ENCODE peak calls at places on chromosomes 6 and 20, in four cellular contexts. D is A172, E is neural crest cell, L is NCI-H510A treated with DMSO at 0.1 percent for 48 hours. M is an unnamed sample.

GRCh38 chr20:47066484-47067270 is 172.0 kb downstream of the EYA2 start:
- DNase-seq in D (no peak), E (no peak), L (no peak), M (no peak)

GRCh38 chr6:92887871-92888270 is 531.5 kb downstream of the EPHA7 start:
- DNase-seq in D (no peak), L (no peak), E (no peak), M (no peak)

GRCh38 chr20:51529027-51529749 is 13.3 kb downstream of the NFATC2 start:
- DNase-seq in L (no peak), D (peak; percentile 30), E (no peak), M (peak; percentile 13)

GRCh38 chr6:130577178-130577919 is 211.5 kb downstream of the TMEM200A start:
- DNase-seq in L (no peak), E (no peak), D (no peak), M (no peak)

GRCh38 chr20:62330576-62331317 is 27.9 kb downstream of the ADRM1 start:
- DNase-seq in L (no peak), D (no peak), E (no peak), M (no peak)

GRCh38 chr20:15708984-15709598 is 864.2 kb downstream of the KIF16B start:
- DNase-seq in E (peak; percentile 67), L (no peak), D (peak; percentile 34), M (peak; percentile 24)

GRCh38 chr6:30570263-30570662 is 979 bp upstream of the ABCF1 start:
- DNase-seq in D (no peak), E (no peak), L (no peak), M (no peak)

GRCh38 chr6:158086054-158086705 is 81.9 kb downstream of the SERAC1 start:
- DNase-seq in L (no peak), D (no peak), E (no peak), M (peak; percentile 71)

GRCh38 chr6:20200761-20201160 is 11.5 kb downstream of the MBOAT1 start:
- DNase-seq in D (no peak), L (peak; percentile 53), E (no peak), M (no peak)

M was measured in GM23248.